ENCODE peak calls at places on chromosomes 12 and 14, in five cellular contexts. C is activated T-cell treated with anti-CD3 and anti-CD28 coated beads for 48 hours, S is skeletal muscle cell, K is mucosa of gallbladder, F is AG09319. X is an unnamed sample.

GRCh38 chr12:1915082-1915968 is 3.1 kb downstream of the CACNA2D4 start:
- DNase-seq in C (peak; percentile 13), F (no peak), K (no peak), S (no peak), X (no peak)

GRCh38 chr12:127381043-127381668 is 885.8 kb upstream of the TMEM132C start:
- DNase-seq in K (no peak), F (no peak), C (peak; percentile 60), S (no peak), X (peak; percentile 54)

GRCh38 chr14:22112004-22112403 is 438.4 kb upstream of the OR4E1 start:
- DNase-seq in F (no peak), S (no peak), K (no peak), C (no peak), X (no peak)

GRCh38 chr12:75658826-75659823 is 147.7 kb upstream of the KRR1 start:
- DNase-seq in F (no peak), C (no peak), S (peak; percentile 45), K (no peak), X (no peak)

GRCh38 chr12:56020437-56021189 is at the start of gene IKZF4:
- DNase-seq in C (no peak), S (no peak), K (peak; percentile 34), F (peak; percentile 12), X (no peak)

GRCh38 chr14:75426332-75427125 is 1.3 kb upstream of the JDP2 start:
- DNase-seq in C (no peak), F (no peak), K (no peak), S (no peak), X (no peak)

GRCh38 chr12:109020750-109021380 is at the start of gene SVOP:
- DNase-seq in K (peak; percentile 83), S (peak; percentile 43), C (peak; percentile 29), F (peak; percentile 18), X (peak; percentile 73)

GRCh38 chr14:23009483-23009938 is 432 bp downstream of the C14orf93 start:
- DNase-seq in K (no peak), C (no peak), S (no peak), F (no peak), X (no peak)

GRCh38 chr14:71923471-71923870 is 8.8 kb upstream of the RGS6 start:
- DNase-seq in K (no peak), C (no peak), S (no peak), F (no peak), X (no peak)

GRCh38 chr14:94769413-94770250 is at the start of gene GSC:
- DNase-seq in C (no peak), S (no peak), K (no peak), F (peak; percentile 43), X (peak; percentile 59)

GRCh38 chr12:40946612-40947194 is 241.4 kb upstream of the PDZRN4 start:
- DNase-seq in S (no peak), F (peak; percentile 10), K (no peak), C (no peak), X (peak; percentile 52)

GRCh38 chr14:29545714-29546113 is 381.9 kb downstream of the PRKD1 start:
- DNase-seq in S (no peak), K (no peak), F (no peak), C (no peak), X (no peak)